ENCODE peak calls at places on chromosomes 5 and 9, in six cellular contexts. D is HCT116, B is mammary epithelial cell, X is GM13977, N is pancreas, E is B cell. G is an unnamed sample.

GRCh38 chr5:72470817-72471216 is 36.4 kb downstream of the ZNF366 start:
- DNase-seq in D (no peak), B (peak; percentile 85), X (no peak), N (no peak), E (no peak), G (no peak)

GRCh38 chr5:135304352-135305221 is 94.4 kb downstream of the MACROH2A1 start:
- DNase-seq in D (no peak), B (no peak), X (no peak), N (no peak), E (no peak), G (peak; percentile 38)

GRCh38 chr5:96344678-96345612 is 88.1 kb downstream of the PCSK1 start:
- DNase-seq in D (peak; percentile 54), B (peak; percentile 49), X (peak; percentile 29), N (peak; percentile 50), E (no peak), G (no peak)

GRCh38 chr5:73284196-73284795 is 111.3 kb downstream of the TMEM174 start:
- DNase-seq in D (no peak), B (no peak), X (no peak), N (no peak), E (no peak), G (no peak)

GRCh38 chr5:84602371-84602771 is 217.7 kb upstream of the EDIL3 start:
- DNase-seq in D (no peak), B (peak; percentile 26), X (no peak), N (no peak), E (no peak), G (no peak)

GRCh38 chr9:79682076-79682736 is 110.4 kb downstream of the TLE4 start:
- DNase-seq in D (no peak), B (no peak), X (no peak), N (no peak), E (no peak), G (no peak)

GRCh38 chr5:179974281-179974945 is 66.7 kb upstream of the TBC1D9B start:
- DNase-seq in D (no peak), B (no peak), X (no peak), N (no peak), E (no peak), G (no peak)

GRCh38 chr9:127825319-127826051 is 22.8 kb downstream of the FPGS start:
- DNase-seq in D (no peak), B (no peak), X (no peak), N (no peak), E (no peak), G (peak; percentile 92)

GRCh38 chr5:139915834-139916233 is 120.2 kb downstream of the PSD2 start:
- DNase-seq in D (no peak), B (no peak), X (no peak), N (no peak), E (no peak), G (no peak)

GRCh38 chr5:73311291-73312110 is 137.1 kb downstream of the FOXD1 start:
- DNase-seq in D (no peak), B (peak; percentile 85), X (no peak), N (no peak), E (no peak), G (peak; percentile 62)

GRCh38 chr9:124045076-124045829 is 33.7 kb downstream of the LHX2 start:
- DNase-seq in D (no peak), B (no peak), X (no peak), N (peak; percentile 33), E (no peak), G (peak; percentile 55)

GRCh38 chr5:132437604-132438275 is 52.8 kb downstream of the IRF1 start:
- DNase-seq in D (no peak), B (no peak), X (peak; percentile 60), N (peak; percentile 60), E (peak; percentile 78), G (peak; percentile 26)

GRCh38 chr9:75483636-75484035 is 395.3 kb downstream of the OSTF1 start:
- DNase-seq in D (no peak), B (no peak), X (no peak), N (no peak), E (no peak), G (no peak)

GRCh38 chr5:4880304-4880741 is 259.8 kb upstream of the ADAMTS16 start:
- DNase-seq in D (no peak), B (no peak), X (no peak), N (no peak), E (no peak), G (no peak)

GRCh38 chr9:122192261-122192875 is 32.7 kb downstream of the MORN5 start:
- DNase-seq in D (no peak), B (no peak), X (no peak), N (no peak), E (no peak), G (no peak)

GRCh38 chr5:139492700-139493192 is 10.2 kb upstream of the STING1 start:
- DNase-seq in D (no peak), B (peak; percentile 52), X (no peak), N (no peak), E (no peak), G (no peak)

GRCh38 chr9:88076286-88077070 is 61.8 kb downstream of the SPATA31C2 start:
- DNase-seq in D (peak; percentile 63), B (peak; percentile 95), X (peak; percentile 29), N (peak; percentile 90), E (no peak), G (peak; percentile 72)

GRCh38 chr5:132466453-132467291 is 23.9 kb downstream of the IRF1 start:
- DNase-seq in D (no peak), B (peak; percentile 78), X (peak; percentile 60), N (no peak), E (peak; percentile 64), G (no peak)

GRCh38 chr9:135989722-135990467 is 28.7 kb upstream of the UBAC1 start:
- DNase-seq in D (no peak), B (no peak), X (no peak), N (no peak), E (no peak), G (no peak)

GRCh38 chr5:34022131-34022705 is 14.4 kb upstream of the AMACR start:
- DNase-seq in D (no peak), B (peak; percentile 19), X (peak; percentile 36), N (no peak), E (no peak), G (no peak)

GRCh38 chr9:129853614-129854013 is 18.4 kb downstream of the USP20 start:
- DNase-seq in D (no peak), B (no peak), X (no peak), N (no peak), E (no peak), G (no peak)

GRCh38 chr9:108442604-108443277 is 413.0 kb downstream of the ACTL7B start:
- DNase-seq in D (no peak), B (no peak), X (no peak), N (no peak), E (no peak), G (no peak)

GRCh38 chr9:132494857-132495256 is 84.8 kb downstream of the CFAP77 start:
- DNase-seq in D (no peak), B (no peak), X (no peak), N (no peak), E (no peak), G (no peak)

GRCh38 chr5:154444559-154445421 is 1.0 kb upstream of the SAP30L start:
- DNase-seq in D (no peak), B (peak; percentile 21), X (peak; percentile 47), N (peak; percentile 26), E (no peak), G (peak; percentile 39)

GRCh38 chr5:140344683-140345423 is 1.6 kb downstream of the HBEGF start:
- DNase-seq in D (no peak), B (peak; percentile 83), X (no peak), N (no peak), E (no peak), G (no peak)

GRCh38 chr5:435961-436640 is 6.9 kb upstream of the EXOC3 start:
- DNase-seq in D (no peak), B (no peak), X (peak; percentile 35), N (no peak), E (no peak), G (no peak)
- TF ChIP-seq CTCF in D (peak; percentile 41), B (peak; percentile 59), X (peak; percentile 27), N (no peak), E (no peak), G (no peak)

GRCh38 chr5:35341189-35341588 is 110.9 kb upstream of the PRLR start:
- DNase-seq in D (no peak), B (no peak), X (no peak), N (no peak), E (no peak), G (no peak)

GRCh38 chr5:35342664-35343063 is 112.4 kb upstream of the PRLR start:
- DNase-seq in D (no peak), B (no peak), X (no peak), N (no peak), E (no peak), G (no peak)

GRCh38 chr5:35339616-35340100 is 109.4 kb upstream of the PRLR start:
- DNase-seq in D (no peak), B (no peak), X (no peak), N (no peak), E (no peak), G (no peak)

DNA sequence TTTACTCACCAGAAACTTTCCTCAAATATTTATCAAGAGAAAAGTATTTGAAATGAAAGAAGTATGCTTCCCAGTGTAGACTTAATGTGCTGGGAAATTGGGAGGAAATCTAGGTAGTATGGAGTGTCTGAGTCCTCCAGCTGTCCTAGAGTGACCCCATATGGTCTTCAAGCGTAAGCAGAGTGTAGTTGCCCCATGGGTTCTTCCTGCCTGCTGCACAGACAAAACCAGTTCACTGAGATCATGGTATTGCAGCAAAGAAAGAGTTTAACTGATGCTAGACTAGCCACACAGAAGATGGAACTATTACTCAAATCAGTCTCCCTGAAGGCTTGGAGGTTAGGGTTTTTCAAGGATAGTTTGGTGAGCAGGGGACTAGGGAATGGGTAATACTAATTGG is 114.9 kb upstream of the PRLR start:
- DNase-seq in D (no peak), B (no peak), X (no peak), N (no peak), E (no peak), G (no peak)
- TF ChIP-seq CTCF in D (no peak), B (no peak), X (peak; percentile 18), N (no peak), E (no peak), G (no peak)

GRCh38 chr9:15293727-15294405 is 13.2 kb downstream of the TTC39B start:
- DNase-seq in D (no peak), B (no peak), X (no peak), N (no peak), E (no peak), G (no peak)
- TF ChIP-seq CTCF in D (no peak), B (no peak), X (no peak), N (no peak), E (no peak), G (no peak)

DNA sequence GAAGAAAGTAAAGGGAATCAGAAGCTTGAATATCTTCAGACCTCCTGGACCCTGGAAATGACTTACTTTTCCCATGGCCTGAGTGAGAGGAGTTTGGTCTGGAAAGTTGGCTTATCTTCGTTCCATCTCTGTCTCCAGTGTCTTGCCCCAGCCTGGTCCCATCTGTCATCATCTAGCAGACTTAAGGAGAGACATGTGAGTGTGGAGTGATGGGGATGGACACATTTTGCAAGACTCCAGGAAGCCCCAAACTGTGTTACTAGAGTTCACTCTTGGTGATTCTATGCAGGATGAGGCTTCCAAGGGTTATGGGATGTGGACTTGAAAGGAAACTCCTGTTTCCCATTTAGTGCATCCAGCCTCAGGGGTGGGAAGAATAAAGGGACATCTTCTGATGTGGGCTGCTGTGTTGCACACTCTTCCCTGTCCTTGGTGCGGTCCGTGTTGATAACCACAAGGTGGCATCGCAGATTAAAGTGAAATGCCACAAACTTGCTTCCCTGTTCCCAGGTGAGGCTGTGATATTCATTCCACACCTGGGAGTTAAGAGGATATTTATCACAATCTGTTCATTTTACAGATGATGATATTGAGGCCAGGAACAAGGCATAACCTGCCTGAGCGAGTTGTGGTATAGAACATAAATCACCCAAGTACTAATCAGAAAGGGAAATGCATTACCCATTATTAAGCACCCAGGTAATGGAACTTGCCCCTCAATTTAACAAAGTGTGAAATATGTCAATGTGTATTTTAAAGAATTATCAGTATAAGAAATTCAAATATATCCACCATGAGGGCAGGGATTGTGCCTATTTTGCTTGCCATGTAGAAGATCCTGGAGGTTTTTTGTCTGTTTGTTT is 269.9 kb upstream of the PAPPA start:
- DNase-seq in D (peak; percentile 12), B (peak; percentile 66), X (no peak), N (peak; percentile 23), E (no peak), G (peak; percentile 35)
- TF ChIP-seq CTCF in D (peak; percentile 69), B (peak; percentile 86), X (peak; percentile 39), N (peak; percentile 43), E (no peak), G (peak; percentile 55)